ENCODE peak calls at places on chromosomes 1 and 21, in five cellular contexts. G is HCT116, Q is stomach, Y is sigmoid colon, F is vagina. E is an unnamed sample.

GRCh38 chr1:2451744-2452582 is 24.1 kb upstream of the PLCH2 start:
- DNase-seq in G (no peak), Q (no peak), Y (no peak), F (no peak), E (no peak)

GRCh38 chr1:53697671-53698380 is 41.1 kb downstream of the GLIS1 start:
- DNase-seq in G (no peak), Q (no peak), Y (peak), F (no peak), E (no peak)

GRCh38 chr1:27600500-27601175 is 3.3 kb downstream of the AHDC1 start:
- DNase-seq in G (no peak), Q (no peak), Y (no peak), F (no peak), E (no peak)

GRCh38 chr1:150976879-150977694 is 2.5 kb upstream of the CERS2 start:
- DNase-seq in G (peak), Q (peak), Y (peak), F (no peak), E (peak)

GRCh38 chr1:69976896-69977295 is 228.5 kb downstream of the LRRC40 start:
- DNase-seq in G (no peak), Q (no peak), Y (no peak), F (no peak), E (no peak)

GRCh38 chr1:1669468-1670440 is 10.9 kb upstream of the CDK11B start:
- DNase-seq in G (no peak), Q (peak), Y (peak), F (no peak), E (peak)

GRCh38 chr1:113125469-113125868 is 52.5 kb downstream of the LRIG2 start:
- DNase-seq in G (no peak), Q (no peak), Y (no peak), F (no peak), E (no peak)

GRCh38 chr1:154557939-154558609 is 388 bp downstream of the UBE2Q1 start:
- DNase-seq in G (no peak), Q (peak), Y (peak), F (no peak), E (peak)

GRCh38 chr1:173996995-173997394 is 25.2 kb downstream of the RC3H1 start:
- DNase-seq in G (no peak), Q (no peak), Y (no peak), F (no peak), E (no peak)

GRCh38 chr1:110348771-110349170 is 9.6 kb downstream of the RBM15 start:
- DNase-seq in G (no peak), Q (no peak), Y (no peak), F (no peak), E (no peak)

GRCh38 chr1:192936313-192937018 is 122.7 kb downstream of the UCHL5 start:
- DNase-seq in G (no peak), Q (no peak), Y (no peak), F (no peak), E (no peak)

GRCh38 chr1:182616130-182617074 is 12.2 kb upstream of the RGS16 start:
- DNase-seq in G (no peak), Q (peak), Y (peak), F (no peak), E (peak)

GRCh38 chr1:21077085-21077484 is 99.6 kb downstream of the EIF4G3 start:
- DNase-seq in G (no peak), Q (no peak), Y (no peak), F (no peak), E (no peak)

GRCh38 chr1:202958544-202959275 is 598 bp upstream of the ADIPOR1 start:
- DNase-seq in G (no peak), Q (no peak), Y (no peak), F (no peak), E (no peak)

GRCh38 chr21:26032263-26032662 is 138.3 kb downstream of the APP start:
- DNase-seq in G (no peak), Q (no peak), Y (no peak), F (no peak), E (no peak)

GRCh38 chr1:113616201-113616600 is 143.1 kb downstream of the PHTF1 start:
- DNase-seq in G (no peak), Q (no peak), Y (no peak), F (no peak), E (no peak)

GRCh38 chr1:213962508-213962907 is 25.3 kb upstream of the PROX1 start:
- DNase-seq in G (no peak), Q (no peak), Y (no peak), F (no peak), E (no peak)

GRCh38 chr21:42289926-42290325 is 25.3 kb downstream of the TFF3 start:
- DNase-seq in G (no peak), Q (no peak), Y (no peak), F (no peak), E (peak)

GRCh38 chr21:46557469-46557868 is 47.4 kb downstream of the S100B start:
- DNase-seq in G (no peak), Q (peak), Y (peak), F (no peak), E (peak)

GRCh38 chr1:98030483-98030882 is 109.6 kb upstream of the DPYD start:
- DNase-seq in G (no peak), Q (no peak), Y (no peak), F (no peak), E (no peak)

GRCh38 chr1:65141394-65141793 is 6.6 kb upstream of the AK4 start:
- DNase-seq in G (peak), Q (no peak), Y (no peak), F (no peak), E (no peak)

GRCh38 chr1:151472852-151473731 is 13.8 kb upstream of the POGZ start:
- DNase-seq in G (no peak), Q (peak), Y (peak), F (no peak), E (peak)

GRCh38 chr1:232627645-232628334 is 2.1 kb downstream of the SIPA1L2 start:
- DNase-seq in G (no peak), Q (no peak), Y (no peak), F (no peak), E (no peak)

GRCh38 chr1:44251989-44252625 is 38.8 kb downstream of the DMAP1 start:
- DNase-seq in G (no peak), Q (no peak), Y (no peak), F (no peak), E (peak)

DNA sequence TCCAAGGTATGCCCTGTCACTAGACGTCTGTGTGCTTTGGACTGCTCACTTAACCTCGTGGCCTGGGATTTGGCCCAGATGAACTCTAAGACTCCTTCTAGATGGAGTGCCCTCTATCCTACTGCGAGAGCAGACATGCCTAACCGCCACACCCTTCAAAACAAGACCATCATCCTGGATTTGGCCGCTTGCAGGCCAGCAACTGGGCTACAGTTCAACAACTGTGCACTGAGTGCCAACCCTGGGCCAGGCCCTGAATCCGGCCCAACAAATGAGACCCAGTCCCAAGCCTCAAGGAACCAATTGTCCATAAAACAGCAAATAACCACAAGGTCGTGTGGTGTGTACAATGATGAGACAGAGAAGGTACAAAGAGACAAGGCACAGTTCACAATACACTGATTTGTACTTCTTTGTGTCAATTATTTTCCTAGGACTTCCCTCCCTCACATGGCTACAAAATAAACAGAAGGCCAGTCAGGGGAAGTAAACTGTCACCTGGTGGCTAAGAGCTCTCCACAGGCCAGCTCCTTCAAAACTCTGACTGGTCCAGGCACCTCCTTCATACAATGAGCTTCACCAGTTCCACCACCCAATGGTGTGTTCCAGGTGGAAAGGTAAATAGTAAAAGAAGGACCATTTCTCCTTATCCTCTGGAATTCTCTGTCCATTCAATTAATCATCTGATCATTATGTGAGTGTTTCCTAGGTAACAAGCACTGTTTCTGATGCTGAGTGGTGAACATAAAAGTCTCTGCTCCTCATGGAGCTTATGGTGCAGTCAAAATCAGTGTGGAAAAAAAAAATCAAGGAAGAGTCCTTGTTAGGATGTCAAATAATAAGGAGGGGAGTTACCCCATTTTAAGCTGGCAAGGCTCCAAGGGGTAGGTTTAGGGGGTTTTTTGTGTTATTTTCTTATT is 60.4 kb downstream of the CAPZB start:
- DNase-seq in G (no peak), Q (no peak), Y (no peak), F (no peak), E (peak)
- TF ChIP-seq POLR2AphosphoS5 in G (no peak), Q (no peak), Y (no peak), F (no peak), E (no peak)

DNA sequence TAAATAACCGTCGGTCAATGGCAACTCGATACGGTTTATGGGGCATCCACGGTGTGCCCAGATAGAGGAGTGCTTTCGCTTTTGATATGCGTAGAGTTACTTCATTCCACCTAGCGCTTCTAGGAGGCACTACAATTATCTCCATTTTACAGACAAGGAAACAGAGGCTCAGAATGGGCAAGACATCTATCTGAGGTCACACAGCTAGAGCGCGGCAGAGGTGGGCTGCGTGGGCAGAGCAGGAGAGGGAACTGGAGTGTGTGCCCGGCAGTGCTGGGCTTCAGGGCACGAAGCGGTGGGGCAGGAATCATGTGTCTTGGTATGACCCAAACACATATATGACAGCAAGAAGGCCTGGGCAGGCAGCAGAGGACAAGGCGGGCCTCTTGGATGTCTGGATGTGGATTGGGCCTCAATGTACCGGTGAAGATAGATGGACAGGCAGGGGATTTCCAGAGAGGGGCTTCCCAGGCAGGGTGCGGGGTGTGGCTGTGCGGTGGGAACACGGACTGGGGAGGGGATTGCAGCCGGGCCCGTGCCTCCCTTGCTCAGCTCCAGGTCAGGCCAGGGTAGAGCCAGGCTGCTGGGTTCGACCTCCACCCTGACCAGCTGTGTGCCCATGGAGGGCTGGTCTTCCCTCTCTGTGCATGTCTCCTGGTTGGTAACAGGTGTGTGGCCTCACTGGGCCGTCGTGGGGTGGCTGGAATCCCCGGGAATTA is 21.2 kb downstream of the TP73 start:
- DNase-seq in G (no peak), Q (no peak), Y (no peak), F (no peak), E (peak)
- TF ChIP-seq POLR2AphosphoS5 in G (no peak), Q (no peak), Y (no peak), F (no peak), E (no peak)

GRCh38 chr1:77832889-77833288 is 53.4 kb downstream of the MIGA1 start:
- DNase-seq in G (no peak), Q (no peak), Y (no peak), F (no peak), E (no peak)
- TF ChIP-seq POLR2AphosphoS5 in G (no peak), Q (peak), Y (peak), F (peak), E (peak)

GRCh38 chr1:158084747-158085146 is 91.3 kb downstream of the KIRREL1 start:
- DNase-seq in G (no peak), Q (no peak), Y (no peak), F (no peak), E (no peak)
- TF ChIP-seq POLR2AphosphoS5 in G (no peak), Q (no peak), Y (no peak), F (no peak), E (no peak)

DNA sequence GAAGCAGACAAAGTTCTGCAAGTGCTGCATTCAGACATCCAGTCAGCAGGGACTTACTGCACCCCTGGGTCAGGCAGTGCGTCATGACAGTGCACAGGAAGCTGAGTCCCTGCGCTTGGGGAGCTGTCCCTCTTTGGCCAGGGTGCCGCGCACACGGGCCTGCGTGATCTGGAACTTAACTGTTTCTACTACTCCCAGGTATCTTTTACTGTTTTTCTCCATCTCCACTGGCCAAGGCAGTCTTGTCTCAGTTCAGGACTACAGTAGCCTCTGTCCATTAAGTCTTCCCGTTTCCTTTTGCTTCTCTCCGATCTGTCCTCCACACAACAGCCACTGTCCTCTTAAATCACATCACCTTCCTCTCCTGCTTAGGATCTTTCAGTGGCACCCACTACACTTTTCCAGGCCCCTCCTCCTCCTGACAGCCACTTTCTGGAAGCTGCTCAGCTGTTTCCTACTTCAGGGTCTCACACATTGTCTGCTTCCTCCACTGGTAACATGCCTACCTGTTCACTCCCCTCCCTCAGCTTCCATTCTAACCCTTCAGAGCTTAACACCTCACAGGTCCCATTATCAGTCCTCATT is 15.9 kb downstream of the ERRFI1 start:
- DNase-seq in G (no peak), Q (no peak), Y (no peak), F (no peak), E (no peak)
- TF ChIP-seq POLR2AphosphoS5 in G (peak), Q (no peak), Y (no peak), F (no peak), E (no peak)

DNA sequence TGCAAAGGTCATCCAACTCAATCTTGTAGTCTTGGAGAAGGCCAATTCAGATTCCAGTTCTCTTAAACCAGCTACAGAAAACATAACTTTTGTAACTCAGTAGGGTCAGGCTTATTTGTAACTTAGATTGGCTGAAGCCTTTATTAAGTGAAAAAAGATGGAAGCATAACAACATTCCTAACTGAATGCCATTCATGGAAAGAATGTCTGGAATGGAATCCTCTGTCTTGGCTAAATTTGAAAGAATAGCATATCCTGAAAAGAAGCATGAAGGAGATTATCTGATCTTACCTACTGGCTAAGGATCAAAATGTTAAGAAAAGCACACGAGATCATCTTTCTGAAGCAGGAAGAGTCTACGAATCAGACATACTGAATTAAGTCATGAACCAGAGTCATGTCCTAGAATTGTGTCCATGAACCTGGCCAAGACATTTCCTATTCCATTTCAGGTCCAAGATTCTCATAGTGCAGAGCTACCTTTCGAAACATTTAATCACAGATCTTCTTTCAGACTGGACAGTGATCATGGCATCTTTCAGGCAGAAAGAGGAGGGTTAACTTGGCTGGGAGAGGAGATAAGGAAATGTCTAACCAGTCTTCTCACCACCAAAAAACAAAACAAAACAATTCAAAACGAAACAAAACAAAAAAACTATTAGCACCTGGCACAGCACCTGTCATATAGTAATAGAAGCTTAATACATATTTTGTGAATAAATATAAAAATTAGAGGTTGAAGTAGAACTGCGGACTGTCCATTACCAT is 75.6 kb downstream of the XCL2 start:
- DNase-seq in G (no peak), Q (no peak), Y (no peak), F (no peak), E (no peak)
- TF ChIP-seq POLR2AphosphoS5 in G (no peak), Q (no peak), Y (no peak), F (no peak), E (no peak)

E was measured in upper lobe of left lung.